ENCODE peak calls at places on chromosomes 7 and 10, in four cellular contexts. Y is keratinocyte, K is hepatocyte, Q is DND-41. R is an unnamed sample.
A peak's percentile ranks its signal among the peaks of the same experiment; 100 is the strongest.

GRCh38 chr10:63115732-63116383 is 17.3 kb upstream of the NRBF2 start:
- DNase-seq in Y (no peak), K (peak; percentile 48), Q (no peak), R (no peak)

GRCh38 chr10:124906551-124907001 is 35.3 kb upstream of the ZRANB1 start:
- DNase-seq in Y (no peak), K (no peak), Q (no peak), R (no peak)

GRCh38 chr7:18727094-18727870 is 231.7 kb downstream of the HDAC9 start:
- DNase-seq in Y (no peak), K (no peak), Q (no peak), R (no peak)

GRCh38 chr7:30093351-30094019 is 41.3 kb upstream of the MTURN start:
- DNase-seq in Y (no peak), K (peak; percentile 50), Q (no peak), R (no peak)

GRCh38 chr7:151699920-151700319 is 177.0 kb downstream of the PRKAG2 start:
- DNase-seq in Y (no peak), K (no peak), Q (no peak), R (no peak)

GRCh38 chr10:99234067-99234738 is 1.4 kb downstream of the HPSE2 start:
- DNase-seq in Y (no peak), K (peak; percentile 71), Q (no peak), R (no peak)

GRCh38 chr7:83863906-83864305 is 215.0 kb upstream of the SEMA3E start:
- DNase-seq in Y (no peak), K (no peak), Q (no peak), R (no peak)

GRCh38 chr10:15504101-15504840 is 133.2 kb upstream of the FAM171A1 start:
- DNase-seq in Y (no peak), K (no peak), Q (no peak), R (no peak)

GRCh38 chr10:87593702-87594101 is 66.0 kb upstream of the PAPSS2 start:
- DNase-seq in Y (no peak), K (no peak), Q (no peak), R (no peak)

GRCh38 chr10:11170993-11171416 is 153.3 kb downstream of the CELF2 start:
- DNase-seq in Y (no peak), K (no peak), Q (no peak), R (no peak)

GRCh38 chr10:29131952-29132820 is 156.7 kb upstream of the LYZL1 start:
- DNase-seq in Y (no peak), K (peak; percentile 25), Q (no peak), R (no peak)

GRCh38 chr10:124741281-124741921 is 2.8 kb downstream of the FAM53B start:
- DNase-seq in Y (no peak), K (peak; percentile 89), Q (peak; percentile 85), R (peak; percentile 65)

GRCh38 chr7:1366801-1367405 is 92.4 kb downstream of the MICALL2 start:
- DNase-seq in Y (no peak), K (no peak), Q (no peak), R (no peak)

GRCh38 chr7:18345641-18346234 is 149.8 kb upstream of the HDAC9 start:
- DNase-seq in Y (no peak), K (peak; percentile 73), Q (peak; percentile 37), R (peak; percentile 51)

GRCh38 chr7:110375068-110375467 is 715.9 kb upstream of the LRRN3 start:
- DNase-seq in Y (no peak), K (no peak), Q (no peak), R (no peak)

GRCh38 chr10:34124522-34125035 is 690.5 kb downstream of the PARD3 start:
- DNase-seq in Y (no peak), K (peak; percentile 62), Q (no peak), R (peak; percentile 80)

GRCh38 chr10:25707976-25708671 is 225.9 kb upstream of the MYO3A start:
- DNase-seq in Y (no peak), K (no peak), Q (no peak), R (no peak)

GRCh38 chr10:22992075-22992474 is 64.2 kb downstream of the ARMC3 start:
- DNase-seq in Y (no peak), K (no peak), Q (no peak), R (no peak)

GRCh38 chr7:93117852-93118530 is at the start of gene SAMD9:
- DNase-seq in Y (no peak), K (peak; percentile 48), Q (peak; percentile 79), R (peak; percentile 44)

GRCh38 chr7:671415-672042 is 55.0 kb upstream of the DNAAF5 start:
- DNase-seq in Y (no peak), K (no peak), Q (no peak), R (peak; percentile 12)

GRCh38 chr7:92135100-92135429 is 788 bp upstream of the CYP51A1 start:
- DNase-seq in Y (no peak), K (peak; percentile 49), Q (no peak), R (no peak)

GRCh38 chr10:71225291-71226058 is 13.1 kb downstream of the UNC5B start:
- DNase-seq in Y (no peak), K (no peak), Q (no peak), R (no peak)

DNA sequence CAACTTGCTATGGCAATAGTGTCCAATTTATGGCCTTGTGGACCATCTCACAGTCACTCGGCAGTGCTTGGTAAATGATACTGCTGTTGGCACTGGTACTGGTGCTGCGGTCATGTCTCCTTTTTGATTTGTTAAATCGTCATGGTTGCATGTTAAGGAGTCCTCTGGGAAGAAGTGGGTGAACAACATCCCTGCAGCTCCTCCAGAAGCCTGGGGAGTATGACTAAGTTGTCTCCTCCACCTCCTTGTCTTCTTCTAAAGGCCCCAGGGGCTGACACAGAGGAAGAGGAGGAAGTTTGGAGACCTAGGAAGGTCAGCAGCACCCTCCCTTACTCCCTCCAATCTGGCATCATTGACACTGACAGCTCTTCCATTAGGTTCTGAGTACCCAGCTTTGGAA is 8.5 kb downstream of the ITPRIP start:
- DNase-seq in Y (no peak), K (no peak), Q (no peak), R (no peak)
- H3K4me3 ChIP-seq in Y (peak overlapping the region; percentile 47), K (no peak overlapping the region), Q (no peak overlapping the region), R (peak overlapping the region; percentile 27)

GRCh38 chr10:4533626-4534025 is 292.4 kb upstream of the AKR1E2 start:
- DNase-seq in Y (no peak), K (no peak), Q (no peak), R (no peak)
- TF ChIP-seq EZH2 in Y (no peak), K (no peak), Q (no peak), R (no peak)

DNA sequence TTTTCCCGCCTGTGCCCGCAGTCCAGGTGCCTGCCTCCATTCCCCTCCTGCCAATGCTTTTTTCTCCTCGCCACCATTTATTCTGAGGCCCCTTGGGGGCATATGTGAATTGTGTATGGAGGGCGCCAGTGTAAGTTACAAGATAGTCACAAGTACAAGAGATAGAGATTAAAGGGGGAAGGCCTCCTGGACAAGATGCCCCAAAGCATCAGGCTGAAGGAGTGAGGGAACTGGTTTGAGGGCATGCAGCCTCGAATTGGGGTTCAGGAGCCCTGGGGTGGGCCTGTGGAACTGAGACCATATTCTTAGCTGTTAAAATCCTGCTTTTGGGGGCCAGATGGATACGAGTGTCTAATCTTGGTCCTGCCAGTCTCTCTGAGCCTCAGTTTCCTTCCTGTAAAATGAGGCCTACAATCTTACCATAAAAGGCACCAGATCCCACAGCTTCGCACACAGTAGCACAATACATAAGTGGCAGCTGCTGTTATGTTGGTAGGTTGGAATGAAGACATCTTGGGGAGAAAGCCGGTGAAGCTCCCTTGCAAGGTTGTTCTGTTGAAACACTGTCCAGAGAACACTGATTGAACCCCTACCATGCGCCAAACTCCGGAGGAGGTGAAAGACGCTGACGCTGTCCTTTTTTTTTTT is 545 bp upstream of the COMTD1 start:
- DNase-seq in Y (no peak), K (no peak), Q (no peak), R (no peak)
- H3K4me3 ChIP-seq in Y (no peak overlapping the region), K (no peak overlapping the region), Q (no peak overlapping the region), R (peak overlapping the region; percentile 80)

DNA sequence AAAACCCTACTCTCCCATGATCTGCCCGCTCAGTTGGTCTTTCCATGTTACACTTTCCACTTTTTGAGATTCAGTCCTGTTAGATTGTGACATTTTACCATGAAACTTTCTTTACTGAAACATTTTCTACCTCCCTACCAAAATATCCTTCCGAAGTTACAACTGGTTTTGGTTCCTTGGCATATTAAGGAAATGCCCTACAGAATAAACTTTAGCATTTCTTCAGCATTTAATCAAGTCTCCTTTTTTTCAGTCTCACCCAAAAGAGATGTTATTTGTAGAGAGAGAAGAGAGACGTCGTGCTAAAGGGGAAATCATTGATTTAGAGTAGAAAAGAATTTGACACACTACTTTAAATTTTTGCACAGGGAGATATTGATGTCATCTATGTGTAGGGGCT is 9.7 kb upstream of the FEZF1 start:
- DNase-seq in Y (no peak), K (no peak), Q (no peak), R (no peak)
- TF ChIP-seq EZH2 in Y (peak; percentile 34), K (peak; percentile 57), Q (no peak), R (no peak)

DNA sequence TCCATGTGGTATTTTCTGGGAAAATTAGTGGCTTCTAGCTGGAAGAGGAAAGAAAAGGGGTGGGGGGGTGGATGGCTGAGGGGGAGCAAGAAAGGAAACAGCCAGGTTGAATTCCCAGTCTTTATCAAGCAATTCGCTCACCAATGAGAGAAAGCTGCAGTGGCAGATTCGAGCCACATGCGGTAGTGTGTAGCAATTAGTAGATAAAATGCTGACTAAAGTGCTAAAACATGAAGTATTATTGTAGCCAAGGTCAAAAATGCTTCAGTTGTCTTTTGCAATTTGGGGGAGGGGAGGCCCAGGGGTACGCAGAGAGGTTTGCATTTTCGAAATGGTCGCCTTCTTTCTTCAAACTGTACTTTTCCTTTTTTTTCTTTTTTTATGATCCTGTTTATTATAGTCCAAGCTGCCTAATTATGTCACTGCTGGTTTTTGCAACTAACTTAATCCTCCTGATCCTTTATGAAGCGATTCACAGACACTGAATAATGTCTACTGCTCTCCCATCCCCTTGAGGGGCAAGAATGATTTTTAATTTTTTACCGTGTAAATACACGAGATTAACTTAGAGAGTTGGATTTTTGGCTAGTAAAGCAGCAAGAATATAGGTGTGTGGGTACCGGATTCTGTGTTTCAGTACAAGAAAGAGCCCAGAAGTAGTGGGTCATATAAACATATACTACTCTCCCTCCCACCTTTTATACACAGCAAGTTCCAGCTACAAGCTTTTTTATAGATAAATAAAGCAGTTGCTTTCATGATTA is 3.6 kb upstream of the ARID5B start:
- DNase-seq in Y (no peak), K (peak; percentile 73), Q (no peak), R (no peak)
- H3K4me3 ChIP-seq in Y (no peak overlapping the region), K (peak overlapping the region; percentile 8), Q (no peak overlapping the region), R (no peak overlapping the region)

GRCh38 chr10:119725550-119726290 is at the start of gene INPP5F:
- DNase-seq in Y (peak; percentile 83), K (peak; percentile 100), Q (peak; percentile 99), R (peak; percentile 97)
- TF ChIP-seq EZH2 in Y (no peak), K (no peak), Q (no peak), R (no peak)

GRCh38 chr7:20831451-20831850 is 44.8 kb upstream of the SP8 start:
- DNase-seq in Y (no peak), K (no peak), Q (no peak), R (no peak)

GRCh38 chr7:20835111-20835750 is 48.5 kb upstream of the SP8 start:
- DNase-seq in Y (no peak), K (no peak), Q (no peak), R (no peak)

GRCh38 chr7:20831976-20832375 is 45.3 kb upstream of the SP8 start:
- DNase-seq in Y (no peak), K (no peak), Q (no peak), R (no peak)

GRCh38 chr7:20839196-20839735 is 52.6 kb upstream of the SP8 start:
- DNase-seq in Y (no peak), K (no peak), Q (no peak), R (no peak)

DNA sequence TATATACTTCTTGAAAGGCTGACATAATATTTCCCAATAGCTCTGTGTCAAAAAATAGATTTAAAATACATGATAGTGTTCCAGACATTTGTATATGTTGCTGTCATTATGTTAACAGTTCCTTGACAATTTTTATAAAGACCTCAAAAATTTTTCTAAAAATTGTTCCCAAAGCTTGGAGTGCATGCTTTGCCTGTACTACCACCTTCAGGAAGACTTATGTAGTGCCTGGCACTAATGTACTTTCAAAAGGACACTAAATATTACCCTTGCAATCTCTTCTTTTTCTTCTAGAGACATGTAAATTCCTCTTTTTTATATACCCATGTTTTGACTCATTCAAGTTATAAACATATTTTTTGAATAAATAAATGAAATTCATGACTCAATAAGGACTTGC is 48.0 kb upstream of the SP8 start:
- DNase-seq in Y (no peak), K (no peak), Q (no peak), R (no peak)
- H3K4me3 ChIP-seq in Y (no peak overlapping the region), K (no peak overlapping the region), Q (no peak overlapping the region), R (no peak overlapping the region)

R was measured in PC-9.